ENCODE peak calls at places on chromosomes 3 and 15, in five cellular contexts. T is IMR-90; L is esophagus muscularis mucosa; N is gastrocnemius medialis; S is CD8-positive, alpha-beta T cell. V is an unnamed sample. For H3K9me3, the result is how much of the 10 kb centered on the place peaks cover.

GRCh38 chr3:195240939-195241338 is 30.0 kb downstream of the XXYLT1 start:
- DNase-seq in T (no peak), L (peak), N (no peak), S (no peak), V (no peak)

GRCh38 chr3:71052725-71053124 is 530.8 kb downstream of the FOXP1 start:
- DNase-seq in T (no peak), L (peak), N (no peak), S (no peak), V (no peak)

GRCh38 chr15:78197632-78198031 is 36.7 kb downstream of the ACSBG1 start:
- DNase-seq in T (no peak), L (no peak), N (no peak), S (no peak), V (no peak)

GRCh38 chr15:35410775-35411174 is 135.2 kb downstream of the DPH6 start:
- DNase-seq in T (no peak), L (no peak), N (no peak), S (no peak), V (no peak)

GRCh38 chr3:150878290-150878689 is 26.9 kb downstream of the MINDY4B start:
- DNase-seq in T (no peak), L (no peak), N (no peak), S (no peak), V (no peak)

GRCh38 chr3:188631291-188632010 is 477.5 kb downstream of the LPP start:
- DNase-seq in T (peak), L (no peak), N (no peak), S (no peak), V (no peak)

GRCh38 chr3:154243353-154243752 is 80.9 kb downstream of the DHX36 start:
- DNase-seq in T (peak), L (no peak), N (no peak), S (no peak), V (no peak)

GRCh38 chr3:66344846-66345578 is 124.2 kb downstream of the SLC25A26 start:
- DNase-seq in T (no peak), L (no peak), N (no peak), S (no peak), V (no peak)

GRCh38 chr15:74208901-74209559 is 6.4 kb upstream of the STRA6 start:
- DNase-seq in T (peak), L (no peak), N (no peak), S (no peak), V (no peak)

DNA sequence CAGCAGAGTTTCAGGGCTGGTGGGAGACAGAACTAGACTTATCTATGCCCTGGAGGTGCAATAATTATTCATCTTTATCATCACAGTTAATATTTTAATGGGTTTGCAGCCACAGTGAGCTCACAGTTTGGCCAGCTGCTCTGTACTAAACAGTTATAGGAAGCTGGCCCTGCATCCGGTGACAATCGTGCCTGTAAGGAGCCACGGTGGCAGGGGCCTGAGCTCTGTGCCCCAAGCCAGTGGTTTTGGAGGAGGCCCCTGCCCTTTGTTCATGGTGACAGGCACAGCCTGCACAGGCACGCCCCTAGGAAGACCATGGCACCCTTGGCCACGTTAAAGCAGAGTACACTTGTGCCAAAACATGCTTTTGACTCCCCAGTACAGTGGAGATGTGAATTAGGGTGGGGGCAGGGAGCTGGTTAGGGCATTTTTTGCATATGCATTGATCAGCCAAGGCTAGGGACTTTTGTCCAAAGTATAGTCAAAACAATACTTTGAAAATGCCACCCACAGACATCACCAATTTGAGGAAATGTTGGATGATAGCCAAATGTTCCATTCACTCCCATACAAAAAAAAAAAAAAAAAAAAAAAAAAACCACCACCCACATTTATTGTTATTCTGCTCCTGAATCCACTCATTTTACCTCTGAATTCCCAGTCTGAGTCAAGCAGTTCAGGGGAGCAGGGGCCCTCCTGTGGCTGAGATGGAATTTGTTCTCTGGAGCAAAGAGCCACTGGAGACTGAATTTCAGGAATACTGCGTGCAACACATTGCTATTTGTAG is 3.4 kb upstream of the RFTN1 start:
- DNase-seq in T (peak), L (no peak), N (no peak), S (no peak), V (no peak)
- TF ChIP-seq CTCF in T (peak), L (peak), N (peak), S (no peak), V (no peak)

DNA sequence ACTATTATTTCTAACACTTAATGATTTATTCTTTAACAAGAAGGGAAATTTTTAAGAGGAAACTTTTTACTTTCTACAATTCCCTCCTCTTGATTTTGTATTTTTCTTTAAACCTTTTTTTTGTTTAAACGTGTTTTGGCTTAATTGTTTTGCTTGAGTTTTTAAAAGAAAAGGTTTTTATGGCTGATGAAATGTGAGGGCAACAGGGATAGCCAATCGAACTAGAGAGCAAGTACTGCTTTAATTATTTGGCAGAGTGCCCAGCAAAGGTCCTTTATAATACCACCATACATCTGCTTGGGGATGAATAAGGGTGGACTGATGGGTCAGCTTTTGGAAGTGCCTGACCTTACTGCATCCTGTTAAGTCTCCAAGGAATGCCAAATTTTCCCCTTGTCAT is 19.6 kb upstream of the MTHFS start:
- DNase-seq in T (no peak), L (no peak), N (no peak), S (no peak), V (no peak)
- H3K9me3 ChIP-seq in T (under half), L (half or more), N (under half), S (under half), V (half or more)

GRCh38 chr3:13932578-13933295 is 52.9 kb upstream of the WNT7A start:
- DNase-seq in T (no peak), L (no peak), N (no peak), S (no peak), V (no peak)

GRCh38 chr3:13934315-13934714 is 54.4 kb upstream of the WNT7A start:
- DNase-seq in T (no peak), L (no peak), N (no peak), S (no peak), V (no peak)

GRCh38 chr3:13937131-13937530 is 57.3 kb upstream of the WNT7A start:
- DNase-seq in T (no peak), L (no peak), N (no peak), S (no peak), V (no peak)

GRCh38 chr3:13934813-13935212 is 54.9 kb upstream of the WNT7A start:
- DNase-seq in T (no peak), L (no peak), N (no peak), S (no peak), V (no peak)

GRCh38 chr3:13935494-13936094 is 55.7 kb upstream of the WNT7A start:
- DNase-seq in T (no peak), L (no peak), N (no peak), S (no peak), V (no peak)
- TF ChIP-seq CTCF in T (no peak), L (no peak), N (no peak), S (no peak), V (no peak)

GRCh38 chr15:70258369-70259029 is 160.8 kb upstream of the TLE3 start:
- DNase-seq in T (no peak), L (no peak), N (no peak), S (peak), V (peak)
- H3K9me3 ChIP-seq in T (under half), L (under half), N (under half), S (under half), V (under half)

DNA sequence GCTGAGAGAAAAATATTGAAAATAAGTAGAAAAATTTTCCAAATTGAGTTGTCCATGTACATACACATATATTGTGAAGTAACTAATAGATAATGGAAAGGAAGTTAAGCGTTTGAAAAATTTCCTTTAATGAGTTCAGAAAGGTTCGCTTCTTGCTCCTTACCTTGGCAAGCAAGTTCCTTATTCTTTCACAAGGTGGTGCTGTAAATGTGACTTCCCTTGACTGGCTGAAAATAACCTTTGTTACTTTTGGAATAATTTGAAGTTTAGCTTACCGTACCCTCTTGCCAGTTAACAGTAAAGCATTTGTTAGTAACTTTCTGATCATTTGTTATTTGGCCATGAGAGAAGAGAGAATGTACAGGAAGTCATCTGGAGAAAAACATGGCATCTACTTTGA is 41.6 kb downstream of the PYDC2 start:
- DNase-seq in T (no peak), L (no peak), N (no peak), S (no peak), V (no peak)
- TF ChIP-seq CTCF in T (no peak), L (no peak), N (no peak), S (no peak), V (no peak)

GRCh38 chr3:144662729-144663128 is 691.1 kb downstream of the DIPK2A start:
- DNase-seq in T (no peak), L (no peak), N (no peak), S (no peak), V (no peak)
- H3K9me3 ChIP-seq in T (under half), L (under half), N (under half), S (under half), V (under half)

DNA sequence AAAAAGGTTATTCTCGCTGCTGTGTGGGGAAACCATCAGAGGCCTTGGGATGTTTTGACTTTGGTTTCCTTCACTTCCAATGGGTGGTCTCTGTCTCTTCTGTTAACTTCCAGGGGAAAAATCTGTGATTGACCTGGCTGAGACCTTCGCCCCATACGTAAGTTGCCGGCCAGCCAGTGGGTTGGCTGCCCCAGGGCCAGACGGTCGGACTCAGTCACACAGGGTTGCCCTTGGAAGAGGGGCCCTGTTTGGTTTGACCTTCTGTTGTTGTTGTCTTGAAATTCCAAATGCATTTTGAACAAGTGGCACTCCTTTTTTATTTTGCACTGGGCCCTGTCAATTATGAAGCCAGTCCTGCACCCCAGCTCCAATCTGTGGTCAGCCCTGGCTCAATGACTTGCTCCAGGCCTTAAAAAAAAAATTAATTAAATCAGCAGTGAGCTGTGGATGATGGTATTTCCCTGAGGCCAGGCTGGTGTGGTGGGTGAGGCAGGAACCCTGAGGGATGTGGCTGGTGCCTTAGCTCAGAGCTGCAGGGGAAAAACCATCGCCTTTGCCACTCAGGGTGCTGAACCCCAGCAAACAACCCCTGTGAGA is 4.5 kb downstream of the FAM107A start:
- DNase-seq in T (no peak), L (no peak), N (no peak), S (no peak), V (no peak)
- TF ChIP-seq CTCF in T (no peak), L (no peak), N (no peak), S (no peak), V (no peak)

V was measured in CD4-positive, alpha-beta T cell.